ENCODE peak calls at places on chromosomes 13 and 19, in four cellular contexts. R is MCF 10A, K is Right ventricle myocardium superior, D is amygdala. W is an unnamed sample.

GRCh38 chr13:29800687-29801086 is 49.7 kb downstream of the UBL3 start:
- DNase-seq in R (no peak), K (no peak), D (no peak), W (peak; percentile 46)

GRCh38 chr19:10863107-10863700 is 8.1 kb upstream of the CARM1 start:
- DNase-seq in R (no peak), K (no peak), D (no peak), W (peak; percentile 66)

GRCh38 chr13:38228322-38228721 is 121.3 kb upstream of the UFM1 start:
- DNase-seq in R (no peak), K (no peak), D (no peak), W (no peak)

GRCh38 chr19:53511933-53512374 is 26.0 kb upstream of the ZNF331 start:
- DNase-seq in R (peak; percentile 17), K (peak; percentile 64), D (no peak), W (peak; percentile 74)

GRCh38 chr13:72229067-72229466 is 362.1 kb upstream of the DACH1 start:
- DNase-seq in R (no peak), K (no peak), D (no peak), W (no peak)

GRCh38 chr19:29833614-29834261 is 21.9 kb downstream of the CCNE1 start:
- DNase-seq in R (no peak), K (no peak), D (no peak), W (no peak)

GRCh38 chr13:75789451-75790197 is 153.5 kb downstream of the LMO7 start:
- DNase-seq in R (no peak), K (no peak), D (no peak), W (no peak)

GRCh38 chr13:32419862-32420261 is 8.1 kb downstream of the N4BP2L1 start:
- DNase-seq in R (no peak), K (no peak), D (no peak), W (no peak)

GRCh38 chr13:34035676-34036325 is 217.9 kb downstream of the RFC3 start:
- DNase-seq in R (peak; percentile 44), K (no peak), D (no peak), W (no peak)

GRCh38 chr13:61192826-61193225 is 222.8 kb downstream of the PCDH20 start:
- DNase-seq in R (no peak), K (no peak), D (no peak), W (no peak)

GRCh38 chr13:47334173-47334572 is 437.3 kb upstream of the HTR2A start:
- DNase-seq in R (peak; percentile 28), K (no peak), D (no peak), W (no peak)

GRCh38 chr13:90783273-90783672 is 564.2 kb upstream of the MIR17HG start:
- DNase-seq in R (no peak), K (no peak), D (no peak), W (no peak)

GRCh38 chr19:3670796-3671679 is 29.2 kb downstream of the PIP5K1C start:
- DNase-seq in R (no peak), K (peak; percentile 88), D (no peak), W (no peak)

GRCh38 chr13:41012536-41012935 is 6.6 kb downstream of the ELF1 start:
- DNase-seq in R (no peak), K (no peak), D (no peak), W (no peak)

GRCh38 chr19:58516964-58517833 is 2.4 kb downstream of the ZBTB45 start:
- DNase-seq in R (no peak), K (no peak), D (no peak), W (no peak)

GRCh38 chr13:103218253-103218652 is 152.0 kb upstream of the SLC10A2 start:
- DNase-seq in R (no peak), K (no peak), D (no peak), W (no peak)

GRCh38 chr13:79780240-79780639 is 299.3 kb downstream of the NDFIP2 start:
- DNase-seq in R (peak; percentile 19), K (no peak), D (no peak), W (no peak)

GRCh38 chr13:78998736-78999135 is 339.8 kb upstream of the OBI1 start:
- DNase-seq in R (no peak), K (no peak), D (no peak), W (no peak)

GRCh38 chr19:609001-609340 is 19.3 kb downstream of the HCN2 start:
- DNase-seq in R (peak; percentile 48), K (peak; percentile 76), D (peak; percentile 80), W (no peak)

GRCh38 chr13:92224052-92224821 is 825.8 kb downstream of the GPC5 start:
- DNase-seq in R (peak; percentile 71), K (no peak), D (no peak), W (no peak)

GRCh38 chr19:2455481-2456300 is 1.1 kb downstream of the LMNB2 start:
- DNase-seq in R (peak; percentile 30), K (no peak), D (no peak), W (no peak)

GRCh38 chr13:113109151-113110047 is 3.8 kb downstream of the F7 start:
- DNase-seq in R (no peak), K (peak; percentile 38), D (no peak), W (peak; percentile 44)

W was measured in glutamatergic neuron.